ENCODE peak calls at places on chromosomes 7 and 10, in five cellular contexts. L is HepG2, H is Panc1, I is HCT116, G is GM12878. D is an unnamed sample. For H3K27me3, the result is how much of the 10 kb centered on the place peaks cover.

GRCh38 chr10:110101464-110102144 is 93.8 kb downstream of the ADD3 start:
- DNase-seq in I (no peak), H (no peak), G (no peak), L (no peak), D (no peak)

GRCh38 chr7:149598721-149599308 is 101.2 kb upstream of the ZNF746 start:
- DNase-seq in I (peak), G (no peak), H (peak), L (peak), D (peak)

GRCh38 chr10:101319241-101319915 is 34.6 kb upstream of the BTRC start:
- DNase-seq in L (no peak), I (no peak), G (no peak), H (no peak), D (no peak)

GRCh38 chr10:29386347-29386999 is 97.6 kb downstream of the LYZL1 start:
- DNase-seq in L (peak), G (no peak), I (no peak), H (no peak), D (no peak)

GRCh38 chr10:114711487-114712250 is 53.6 kb upstream of the ABLIM1 start:
- DNase-seq in H (no peak), L (no peak), I (no peak), G (no peak), D (no peak)

GRCh38 chr10:36721851-36722250 is 403.5 kb upstream of the ANKRD30A start:
- DNase-seq in I (no peak), L (no peak), G (no peak), H (no peak), D (no peak)

GRCh38 chr10:88110355-88110754 is 246.9 kb downstream of the PTEN start:
- DNase-seq in H (peak), G (no peak), I (peak), L (no peak), D (no peak)

GRCh38 chr7:36661135-36661840 is 63.0 kb downstream of the AOAH start:
- DNase-seq in L (no peak), I (peak), H (no peak), G (no peak), D (no peak)

GRCh38 chr10:110843796-110844616 is 27.7 kb upstream of the PDCD4 start:
- DNase-seq in H (no peak), L (peak), I (no peak), G (no peak), D (no peak)

GRCh38 chr10:110516815-110517492 is 19.2 kb downstream of the DUSP5 start:
- DNase-seq in I (no peak), L (no peak), G (no peak), H (no peak), D (no peak)

GRCh38 chr7:159119851-159120539 is 24.7 kb downstream of the VIPR2 start:
- DNase-seq in H (no peak), L (no peak), G (no peak), I (no peak), D (no peak)

GRCh38 chr7:131455546-131455945 is 100.9 kb downstream of the PODXL start:
- DNase-seq in H (no peak), I (no peak), L (no peak), G (peak), D (no peak)

GRCh38 chr10:71419750-71420149 is 23.0 kb downstream of the CDH23 start:
- DNase-seq in I (no peak), L (no peak), G (no peak), H (no peak), D (no peak)

GRCh38 chr10:102804382-102804781 is 32.8 kb downstream of the CYP17A1 start:
- DNase-seq in G (no peak), L (no peak), H (no peak), I (no peak), D (no peak)

GRCh38 chr10:56633876-56634452 is 272.9 kb upstream of the ZWINT start:
- DNase-seq in G (peak), I (no peak), H (no peak), L (no peak), D (no peak)

GRCh38 chr7:42236266-42237161 is 495 bp downstream of the GLI3 start:
- DNase-seq in L (no peak), G (no peak), H (no peak), I (no peak), D (no peak)

GRCh38 chr7:157840913-157841756 is 504.3 kb downstream of the DNAJB6 start:
- DNase-seq in H (no peak), I (no peak), L (no peak), G (no peak), D (no peak)

GRCh38 chr7:500521-501420 is 18.9 kb downstream of the PDGFA start:
- DNase-seq in G (no peak), L (no peak), H (no peak), I (no peak), D (no peak)

GRCh38 chr7:499853-500485 is 19.7 kb downstream of the PDGFA start:
- DNase-seq in H (no peak), L (no peak), G (no peak), I (no peak), D (no peak)

GRCh38 chr7:497346-497745 is 22.3 kb downstream of the PDGFA start:
- DNase-seq in H (no peak), L (no peak), G (no peak), I (no peak), D (no peak)

GRCh38 chr7:497946-498655 is 21.5 kb downstream of the PDGFA start:
- DNase-seq in H (no peak), L (no peak), I (no peak), G (no peak), D (no peak)

DNA sequence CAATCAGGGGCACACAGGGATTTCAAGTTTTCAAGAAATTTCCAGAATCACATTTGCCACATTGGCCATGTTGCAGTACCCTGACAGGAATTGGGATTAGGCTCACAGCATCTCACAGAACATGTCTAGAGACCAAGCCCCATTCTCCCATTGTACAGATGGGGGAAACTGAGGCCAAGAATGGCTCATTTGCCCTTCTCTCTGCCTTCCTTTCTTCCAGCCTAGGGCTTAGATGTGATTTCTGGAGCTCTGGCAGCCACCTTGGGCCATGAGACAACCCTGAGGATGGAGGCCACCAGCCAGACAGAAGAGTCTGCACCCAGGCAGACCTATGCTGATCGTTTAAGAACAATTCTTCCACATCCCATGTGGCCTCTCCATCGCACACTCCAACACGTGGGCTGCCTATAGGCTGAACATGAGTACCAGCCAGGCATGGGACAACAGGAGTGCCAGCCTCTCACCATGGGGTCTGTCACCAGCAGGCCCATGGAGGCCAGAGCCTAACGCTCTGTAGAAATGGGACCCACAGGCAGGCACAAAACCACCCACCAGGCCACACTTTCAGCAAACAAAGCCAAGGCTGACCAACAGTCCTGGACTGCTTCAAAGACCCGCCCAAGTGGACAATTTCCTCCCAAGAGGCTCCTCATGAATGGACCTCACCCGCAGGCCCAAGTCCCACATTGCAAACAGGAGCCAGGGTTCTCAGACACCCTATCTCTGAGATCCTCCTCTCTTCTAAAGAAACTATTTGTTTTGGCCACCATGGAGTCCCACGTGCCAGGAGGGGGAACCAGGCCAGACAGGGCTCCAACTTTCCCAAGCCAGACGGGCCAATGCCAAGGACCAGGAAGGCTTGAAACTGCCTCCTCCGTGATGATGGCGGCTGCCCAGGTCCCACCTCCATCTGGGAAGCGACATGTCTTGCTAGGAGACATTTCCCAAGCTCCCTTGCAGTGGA is 20.7 kb downstream of the PDGFA start:
- DNase-seq in L (no peak), I (no peak), G (no peak), H (no peak), D (no peak)
- TF ChIP-seq REST in L (no peak), I (no peak), G (no peak), H (no peak), D (no peak)

GRCh38 chr7:44275146-44275545 is 50.2 kb downstream of the CAMK2B start:
- DNase-seq in G (no peak), L (no peak), I (no peak), H (no peak), D (no peak)

GRCh38 chr7:44274623-44274975 is 50.8 kb downstream of the CAMK2B start:
- DNase-seq in L (no peak), I (no peak), G (no peak), H (no peak), D (no peak)

GRCh38 chr7:44272981-44273380 is 52.4 kb downstream of the CAMK2B start:
- DNase-seq in G (no peak), H (no peak), I (no peak), L (no peak), D (no peak)

GRCh38 chr7:44272456-44272855 is 52.9 kb downstream of the CAMK2B start:
- DNase-seq in I (no peak), L (no peak), G (no peak), H (no peak), D (no peak)

DNA sequence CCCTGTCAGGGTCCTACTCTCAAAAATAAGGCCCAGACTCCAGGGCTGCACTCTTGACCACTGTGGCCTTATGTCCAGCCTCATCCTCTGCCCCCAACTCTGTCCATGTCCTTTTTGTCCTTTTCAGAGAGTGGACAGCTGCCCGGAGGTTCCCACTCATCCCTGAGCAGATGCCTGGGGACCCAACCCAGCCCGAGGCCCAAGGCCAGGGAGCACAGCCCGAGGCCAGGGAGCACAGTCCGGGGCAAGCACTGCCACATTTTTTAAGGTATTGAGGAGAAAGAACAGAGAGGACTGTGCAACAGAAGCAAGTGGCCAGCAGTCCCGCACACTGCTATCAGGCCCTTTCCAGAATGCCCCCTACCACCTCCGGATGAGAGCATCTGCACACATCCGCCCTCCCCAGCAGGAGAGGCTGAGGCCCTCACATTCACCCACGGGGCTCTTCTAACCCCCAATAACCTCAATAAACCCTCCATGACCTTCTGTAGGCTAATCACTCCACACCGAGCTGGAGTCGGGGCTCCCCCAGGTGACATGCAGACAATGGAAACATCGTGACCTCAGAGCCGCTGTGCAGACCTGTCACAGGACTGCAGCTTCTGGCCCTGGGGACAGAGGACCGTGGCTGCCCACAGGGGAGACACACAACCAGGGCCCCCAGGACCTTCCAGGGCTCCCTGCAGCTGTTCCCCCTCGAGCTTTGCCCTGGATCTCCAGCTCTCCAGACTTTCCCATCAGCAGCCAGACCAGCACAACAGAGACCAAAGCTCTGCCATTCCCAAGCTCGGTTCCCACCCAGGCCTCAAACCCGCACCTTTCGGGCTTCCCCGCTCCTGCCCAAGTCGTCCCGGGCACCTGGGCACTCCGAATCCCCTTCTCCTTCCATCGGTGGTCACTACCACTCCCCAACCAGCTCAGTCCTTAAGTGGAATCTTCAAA is 51.4 kb downstream of the CAMK2B start:
- DNase-seq in L (no peak), H (no peak), I (no peak), G (no peak), D (no peak)
- H3K27me3 ChIP-seq in L (half or more), H (under half), I (under half), G (under half), D (under half)

GRCh38 chr10:44864042-44864436 is 47.1 kb upstream of the TMEM72 start:
- DNase-seq in I (no peak), L (no peak), G (no peak), H (no peak), D (no peak)
- TF ChIP-seq REST in I (no peak), L (no peak), G (no peak), H (no peak), D (no peak)

GRCh38 chr10:117663750-117664149 is 121.2 kb downstream of the EMX2 start:
- DNase-seq in H (peak), L (peak), G (peak), I (peak), D (no peak)
- H3K27me3 ChIP-seq in H (under half), L (under half), G (under half), I (under half), D (under half)

DNA sequence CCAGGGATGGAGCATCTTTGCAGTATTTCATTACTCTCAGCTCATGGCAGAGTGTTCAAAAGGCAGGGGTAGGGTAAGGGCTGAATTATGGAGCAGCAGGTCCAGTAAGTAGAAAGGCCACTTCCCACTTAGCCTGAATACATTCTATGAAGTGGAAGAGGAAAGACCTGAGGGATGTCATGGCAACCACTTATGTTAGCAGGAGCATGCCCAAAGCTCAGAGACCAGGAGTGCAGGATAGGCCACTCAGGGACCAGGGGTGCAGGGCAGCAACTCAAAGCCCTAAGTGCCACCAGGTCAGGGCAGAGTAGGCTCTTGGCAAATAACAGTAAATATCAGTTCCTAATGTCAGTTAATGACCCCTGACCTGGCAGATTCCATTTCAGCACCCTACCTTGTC is 3.6 kb downstream of the SRI start:
- DNase-seq in L (no peak), I (no peak), G (no peak), H (no peak), D (no peak)
- TF ChIP-seq REST in L (no peak), I (no peak), G (no peak), H (no peak), D (no peak)

DNA sequence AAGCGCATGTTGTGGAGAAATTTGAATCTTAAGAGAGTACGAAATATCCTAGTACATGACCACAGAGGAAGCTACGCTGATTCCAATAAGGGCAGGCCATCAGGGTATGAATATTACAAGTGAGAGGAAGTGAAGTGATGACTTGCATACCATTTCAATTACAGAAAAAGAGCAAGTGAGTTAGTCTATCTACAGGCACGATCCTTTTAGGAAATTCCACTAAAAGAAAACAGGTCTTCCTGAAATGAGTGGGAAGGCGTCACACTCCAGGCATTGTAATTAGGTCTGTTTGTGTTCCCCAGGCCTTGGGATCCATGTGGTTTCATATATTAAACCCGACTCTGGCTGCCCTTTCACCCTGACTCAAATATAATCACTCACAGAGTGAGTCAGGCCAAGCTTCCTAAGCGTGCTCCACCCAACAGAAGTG is 152.5 kb downstream of the SEMA3A start:
- DNase-seq in G (no peak), L (no peak), H (peak), I (peak), D (no peak)
- H3K27me3 ChIP-seq in G (under half), L (under half), H (under half), I (under half), D (under half)

DNA sequence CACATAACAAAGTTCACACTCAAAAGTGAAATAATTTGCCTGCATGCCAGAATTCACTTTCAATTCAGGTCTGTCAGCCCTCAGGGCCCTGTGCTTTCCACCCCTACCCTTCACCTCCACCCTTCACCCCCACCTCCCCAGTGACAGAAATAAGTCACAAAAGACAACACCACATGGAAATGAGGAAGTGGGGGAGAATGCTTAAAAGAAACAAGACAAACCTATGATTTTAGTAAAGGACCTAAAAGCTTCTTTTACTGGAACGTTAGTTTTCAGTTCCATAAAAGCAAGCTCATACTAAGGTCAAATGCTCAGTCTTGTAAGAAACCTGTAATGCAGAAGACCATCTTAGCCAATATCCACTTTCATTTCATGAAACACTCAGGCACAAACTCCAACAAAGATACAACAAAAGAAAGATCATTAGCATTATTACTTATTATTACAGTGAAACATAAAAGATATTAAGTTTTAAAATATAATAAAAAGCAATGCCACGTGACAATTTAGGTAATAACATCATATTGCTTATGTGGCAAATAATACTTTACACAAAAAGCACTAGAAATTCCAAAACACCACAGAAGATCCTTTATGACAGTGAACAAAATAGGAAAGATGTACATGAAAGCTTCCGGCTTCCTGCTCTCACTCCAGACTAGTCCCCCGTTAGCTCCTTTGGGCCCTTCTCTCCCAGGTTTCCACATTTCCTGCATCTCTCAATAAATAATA is 112.1 kb downstream of the LMBR1 start:
- DNase-seq in H (no peak), L (no peak), G (peak), I (no peak), D (peak)
- TF ChIP-seq REST in H (no peak), L (no peak), G (no peak), I (no peak), D (no peak)

GRCh38 chr10:117137031-117137910 is 799 bp downstream of the VAX1 start:
- DNase-seq in I (no peak), L (no peak), H (no peak), G (no peak), D (no peak)

GRCh38 chr10:117139581-117140524 is 1.8 kb upstream of the VAX1 start:
- DNase-seq in G (peak), H (no peak), L (no peak), I (no peak), D (no peak)

GRCh38 chr10:117138838-117139580 is 939 bp upstream of the VAX1 start:
- DNase-seq in I (no peak), G (no peak), L (no peak), H (no peak), D (no peak)

GRCh38 chr10:117136391-117136975 is 1.6 kb downstream of the VAX1 start:
- DNase-seq in G (no peak), I (no peak), L (no peak), H (no peak), D (no peak)

GRCh38 chr10:117137911-117138642 is at the start of gene VAX1:
- DNase-seq in L (no peak), I (no peak), G (no peak), H (no peak), D (no peak)
- H3K27me3 ChIP-seq in L (half or more), I (under half), G (under half), H (under half), D (half or more)

GRCh38 chr10:100021322-100021721 is 11.6 kb upstream of the DNMBP start:
- DNase-seq in L (no peak), G (peak), I (no peak), H (no peak), D (no peak)
- TF ChIP-seq REST in L (no peak), G (no peak), I (no peak), H (no peak), D (no peak)

GRCh38 chr10:92696606-92697383 is 7.0 kb downstream of the HHEX start:
- DNase-seq in G (no peak), H (no peak), I (no peak), L (peak), D (no peak)
- H3K27me3 ChIP-seq in G (under half), H (under half), I (under half), L (under half), D (under half)